ENCODE peak calls at places on chromosome 11, in ten cellular contexts. L is tibial nerve; I is pancreas; Y is Peyer's patch; K is kidney; B is AG09309; Q is sigmoid colon; C is CD8-positive, alpha-beta T cell; D is AG04450; J is HFFc6. A is an unnamed sample.

GRCh38 chr11:2776351-2777061 is 76.7 kb upstream of the KCNQ1OT1 start:
- DNase-seq in J (no peak), L (no peak), D (no peak), B (no peak), Y (peak), K (peak), C (peak), Q (peak), I (no peak), A (no peak)

GRCh38 chr11:89633125-89633695 is 76.9 kb upstream of the TRIM77 start:
- DNase-seq in J (no peak), I (no peak), C (no peak), K (no peak), Y (no peak), D (no peak), Q (no peak), L (no peak), B (no peak), A (peak)

GRCh38 chr11:63822438-63822837 is 9.2 kb downstream of the SPINDOC start:
- DNase-seq in Y (no peak), K (no peak), B (no peak), L (no peak), Q (no peak), J (no peak), D (no peak), I (no peak), C (no peak), A (no peak)

GRCh38 chr11:74449369-74449931 is 17.9 kb downstream of the KCNE3 start:
- DNase-seq in Q (peak), L (peak), J (peak), I (peak), B (peak), K (no peak), D (peak), Y (peak), C (peak), A (peak)

GRCh38 chr11:43507171-43507570 is 148.5 kb downstream of the TTC17 start:
- DNase-seq in I (no peak), K (no peak), Q (no peak), J (no peak), B (no peak), D (no peak), C (no peak), Y (no peak), L (no peak), A (no peak)

GRCh38 chr11:107844041-107844440 is 14.5 kb downstream of the SLC35F2 start:
- DNase-seq in K (no peak), Y (no peak), I (no peak), L (no peak), B (no peak), Q (no peak), D (no peak), J (peak), C (no peak), A (peak)

GRCh38 chr11:8870461-8871282 is 40.3 kb upstream of the AKIP1 start:
- DNase-seq in K (peak), J (peak), B (no peak), D (peak), I (peak), Y (peak), Q (peak), L (peak), C (no peak), A (peak)

GRCh38 chr11:83895516-83895915 is 609.3 kb upstream of the CCDC90B start:
- DNase-seq in C (no peak), K (no peak), L (no peak), D (no peak), B (no peak), Y (no peak), I (no peak), J (no peak), Q (no peak), A (peak)

GRCh38 chr11:44760477-44760872 is 33.7 kb downstream of the TSPAN18 start:
- DNase-seq in B (no peak), J (no peak), L (no peak), C (no peak), Y (no peak), K (no peak), D (no peak), I (no peak), Q (peak), A (no peak)

GRCh38 chr11:61534025-61534900 is 25.7 kb downstream of the LRRC10B start:
- DNase-seq in K (no peak), J (no peak), Y (peak), B (no peak), D (no peak), L (no peak), C (no peak), I (no peak), Q (no peak), A (no peak)

GRCh38 chr11:4044971-4045646 is 49.5 kb upstream of the RRM1 start:
- DNase-seq in K (no peak), Q (no peak), B (no peak), D (no peak), Y (no peak), I (no peak), L (no peak), J (no peak), C (no peak), A (no peak)

GRCh38 chr11:37171451-37171850 is 573.4 kb upstream of the RAG2 start:
- DNase-seq in K (no peak), C (no peak), J (no peak), B (no peak), Y (no peak), D (no peak), I (no peak), L (no peak), Q (no peak), A (no peak)

GRCh38 chr11:19907008-19907579 is 194.5 kb downstream of the NAV2 start:
- DNase-seq in Y (no peak), D (no peak), I (no peak), Q (no peak), J (no peak), L (no peak), C (no peak), B (no peak), K (no peak), A (no peak)

GRCh38 chr11:35173620-35174278 is 34.8 kb downstream of the CD44 start:
- DNase-seq in C (no peak), Q (no peak), B (no peak), L (no peak), Y (no peak), D (no peak), I (no peak), J (no peak), K (no peak), A (no peak)

GRCh38 chr11:86582898-86583297 is 89.5 kb downstream of the ME3 start:
- DNase-seq in B (no peak), J (no peak), Q (no peak), K (no peak), L (no peak), C (no peak), D (no peak), Y (no peak), I (no peak), A (no peak)

GRCh38 chr11:92071660-92072059 is 153.0 kb upstream of the FAT3 start:
- DNase-seq in C (no peak), Q (no peak), J (no peak), L (no peak), Y (no peak), D (no peak), I (no peak), B (no peak), K (no peak), A (no peak)

GRCh38 chr11:92070026-92070889 is 154.4 kb upstream of the FAT3 start:
- DNase-seq in Q (no peak), J (peak), B (no peak), L (no peak), I (no peak), D (no peak), C (no peak), K (no peak), Y (no peak), A (peak)
- TF ChIP-seq CTCF in Q (no peak), J (peak), B (peak), L (no peak), I (no peak), D (no peak), C (no peak), K (no peak), Y (no peak), A (no peak)

GRCh38 chr11:119605137-119605675 is 123.8 kb downstream of the NECTIN1 start:
- DNase-seq in Y (no peak), B (no peak), D (no peak), C (no peak), I (no peak), L (no peak), J (no peak), K (no peak), Q (no peak), A (no peak)

GRCh38 chr11:119608201-119608600 is 120.8 kb downstream of the NECTIN1 start:
- DNase-seq in Y (no peak), Q (no peak), L (no peak), I (no peak), K (no peak), B (no peak), C (no peak), D (no peak), J (no peak), A (no peak)

GRCh38 chr11:119611027-119611426 is 118.0 kb downstream of the NECTIN1 start:
- DNase-seq in J (no peak), Q (no peak), B (no peak), D (no peak), K (no peak), L (no peak), I (no peak), Y (no peak), C (no peak), A (no peak)

GRCh38 chr11:119607726-119608125 is 121.3 kb downstream of the NECTIN1 start:
- DNase-seq in B (no peak), L (no peak), D (no peak), Q (no peak), J (no peak), Y (no peak), C (no peak), I (no peak), K (no peak), A (no peak)

GRCh38 chr11:119608781-119609180 is 120.2 kb downstream of the NECTIN1 start:
- DNase-seq in C (no peak), Y (no peak), B (no peak), J (no peak), L (no peak), K (no peak), Q (no peak), I (no peak), D (no peak), A (no peak)
- TF ChIP-seq CTCF in C (no peak), Y (no peak), B (no peak), J (no peak), L (no peak), K (no peak), Q (no peak), I (no peak), D (no peak), A (no peak)

GRCh38 chr11:72814139-72814830 is at the start of gene ATG16L2:
- DNase-seq in Y (peak), D (no peak), I (peak), L (peak), J (peak), B (no peak), Q (peak), K (peak), C (peak), A (peak)
- TF ChIP-seq CTCF in Y (peak), D (no peak), I (no peak), L (peak), J (peak), B (no peak), Q (peak), K (peak), C (no peak), A (no peak)

GRCh38 chr11:72721276-72721675 is 30.9 kb downstream of the ARAP1 start:
- DNase-seq in C (no peak), Y (no peak), B (no peak), I (no peak), L (no peak), Q (no peak), K (peak), J (no peak), D (no peak), A (no peak)
- TF ChIP-seq CTCF in C (no peak), Y (no peak), B (no peak), I (no peak), L (no peak), Q (no peak), K (no peak), J (no peak), D (no peak), A (no peak)

GRCh38 chr11:69662021-69662698 is 13.0 kb downstream of the LTO1 start:
- DNase-seq in Q (no peak), Y (no peak), L (no peak), J (no peak), I (no peak), K (peak), D (no peak), B (no peak), C (no peak), A (no peak)
- TF ChIP-seq CTCF in Q (no peak), Y (no peak), L (no peak), J (peak), I (no peak), K (no peak), D (peak), B (peak), C (no peak), A (peak)

GRCh38 chr11:7536102-7536501 is 22.3 kb downstream of the PPFIBP2 start:
- DNase-seq in L (no peak), D (no peak), C (no peak), K (no peak), I (no peak), Q (no peak), Y (peak), J (no peak), B (no peak), A (no peak)
- TF ChIP-seq CTCF in L (peak), D (no peak), C (peak), K (peak), I (no peak), Q (no peak), Y (no peak), J (peak), B (peak), A (peak)

DNA sequence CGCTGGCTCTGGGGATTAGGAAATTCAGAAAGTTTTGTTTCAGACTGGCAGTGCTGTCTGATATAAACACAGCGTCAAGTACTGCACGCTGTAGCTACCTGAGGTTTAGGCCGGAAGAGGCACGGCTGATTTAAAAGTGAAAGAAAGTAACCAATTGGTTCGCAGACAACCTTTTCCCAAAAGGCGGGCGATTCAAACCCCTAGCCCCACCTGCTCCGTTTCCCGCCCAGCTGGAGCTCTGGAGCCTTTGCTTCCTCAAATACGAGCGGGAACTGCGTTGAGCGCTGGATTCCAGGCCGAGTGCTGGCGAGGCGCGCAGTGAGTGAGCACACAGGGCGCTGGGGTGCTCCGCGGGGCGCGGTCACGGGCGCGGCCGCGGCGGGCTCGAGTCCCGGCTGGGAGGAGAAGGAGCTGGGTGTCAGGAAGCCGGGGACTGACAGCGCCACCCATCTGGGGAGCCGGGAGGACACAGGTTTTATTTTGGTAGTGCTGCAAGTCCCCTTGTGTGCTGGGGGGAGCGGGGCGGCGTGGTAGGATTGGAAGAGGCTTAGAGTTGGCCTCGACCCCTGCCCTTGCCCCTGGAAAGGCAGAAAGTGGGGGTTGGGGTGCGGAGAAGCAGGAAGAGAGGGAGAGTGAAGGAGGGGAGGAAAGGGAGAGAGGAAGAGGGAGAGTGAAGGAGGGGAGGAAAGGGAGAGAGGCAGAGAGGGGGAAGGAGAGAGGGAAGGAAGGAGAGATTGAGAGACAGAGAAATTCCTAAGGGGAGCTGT is 2.1 kb downstream of the FAM111A start:
- DNase-seq in C (peak), B (peak), Y (peak), Q (peak), I (peak), D (peak), K (peak), J (peak), L (peak), A (peak)
- TF ChIP-seq CTCF in C (no peak), B (no peak), Y (no peak), Q (no peak), I (no peak), D (no peak), K (no peak), J (peak), L (no peak), A (no peak)

DNA sequence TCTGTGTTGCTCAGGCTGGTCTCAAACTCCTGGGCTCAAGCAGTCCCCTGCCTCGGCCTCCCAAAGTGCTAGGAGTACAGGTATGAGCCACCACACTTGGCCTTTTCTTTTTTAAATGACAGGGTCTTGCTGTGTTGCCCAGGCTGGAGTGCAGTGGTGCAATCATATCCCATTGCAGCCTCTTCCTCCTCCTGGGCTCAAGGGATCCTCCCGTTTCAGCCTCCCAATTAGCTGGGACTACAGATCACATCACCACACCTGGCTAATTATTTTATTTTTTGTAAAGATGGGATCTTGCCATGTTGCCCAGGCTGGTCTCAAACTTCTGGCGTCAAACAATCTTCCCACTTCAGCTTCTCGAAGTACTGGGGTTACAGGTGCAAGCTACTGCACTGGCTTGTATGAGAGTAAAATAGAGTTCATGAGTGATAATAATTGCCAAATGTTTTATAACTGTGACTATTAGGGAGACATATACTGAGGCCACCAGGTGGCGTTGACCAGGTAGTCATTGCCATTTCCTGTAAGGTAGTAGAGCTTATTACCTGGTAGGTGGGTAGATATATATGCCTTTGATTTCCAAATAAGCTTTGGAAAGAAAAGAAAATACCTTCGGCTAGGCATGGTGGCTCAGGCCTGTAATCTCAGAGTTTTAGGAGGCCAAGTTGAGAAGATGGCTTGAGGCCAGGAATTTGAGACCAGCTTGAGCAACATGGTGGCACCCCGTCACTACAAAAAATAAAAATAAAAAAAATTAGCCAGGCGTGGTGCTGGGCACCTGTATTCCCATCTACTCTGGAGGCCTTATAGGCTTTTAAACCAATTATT is 5.4 kb downstream of the FDX1 start:
- DNase-seq in D (no peak), J (no peak), I (peak), L (no peak), Q (no peak), K (no peak), B (no peak), Y (peak), C (peak), A (no peak)
- TF ChIP-seq CTCF in D (no peak), J (peak), I (peak), L (no peak), Q (no peak), K (no peak), B (peak), Y (no peak), C (no peak), A (peak)

GRCh38 chr11:71372693-71373657 is 75.2 kb downstream of the DHCR7 start:
- DNase-seq in D (peak), K (no peak), J (peak), Q (no peak), B (peak), I (no peak), L (no peak), Y (no peak), C (no peak), A (peak)
- TF ChIP-seq CTCF in D (peak), K (peak), J (peak), Q (no peak), B (peak), I (peak), L (peak), Y (no peak), C (no peak), A (peak)

GRCh38 chr11:102643941-102644340 is 18.8 kb upstream of the MMP20 start:
- DNase-seq in D (no peak), Q (no peak), Y (no peak), J (no peak), L (no peak), C (no peak), I (no peak), B (no peak), K (no peak), A (no peak)
- TF ChIP-seq CTCF in D (no peak), Q (no peak), Y (no peak), J (no peak), L (no peak), C (no peak), I (no peak), B (no peak), K (no peak), A (no peak)

A was measured in choroid plexus epithelial cell.